ENCODE peak calls at places on chromosomes 4 and X, in five cellular contexts. One of them, this sample, is unnamed.

GRCh38 chrX:65516756-65517155 is 17.8 kb downstream of the LAS1L start:
- DNase-seq in MM.1S: no peak
- DNase-seq in stomach: no peak
- DNase-seq in sigmoid colon: no peak
- DNase-seq in IMR-90: no peak
- DNase-seq in this sample: no peak

GRCh38 chrX:71859637-71860036 is 51.0 kb upstream of the NHSL2 start:
- DNase-seq in MM.1S: peak
- DNase-seq in stomach: no peak
- DNase-seq in sigmoid colon: no peak
- DNase-seq in IMR-90: peak
- DNase-seq in this sample: peak

GRCh38 chrX:69221239-69222102 is 56.2 kb upstream of the PJA1 start:
- DNase-seq in MM.1S: no peak
- DNase-seq in stomach: no peak
- DNase-seq in sigmoid colon: peak
- DNase-seq in IMR-90: no peak
- DNase-seq in this sample: no peak

GRCh38 chr4:113633467-113633866 is 128.1 kb downstream of the CAMK2D start:
- DNase-seq in MM.1S: no peak
- DNase-seq in stomach: no peak
- DNase-seq in sigmoid colon: no peak
- DNase-seq in IMR-90: no peak
- DNase-seq in this sample: no peak

GRCh38 chr4:187077749-187078148 is 354.1 kb upstream of the FAT1 start:
- DNase-seq in MM.1S: no peak
- DNase-seq in stomach: no peak
- DNase-seq in sigmoid colon: no peak
- DNase-seq in IMR-90: no peak
- DNase-seq in this sample: no peak

GRCh38 chr4:14856076-14856926 is 146.0 kb upstream of the CPEB2 start:
- DNase-seq in MM.1S: no peak
- DNase-seq in stomach: peak
- DNase-seq in sigmoid colon: peak
- DNase-seq in IMR-90: peak
- DNase-seq in this sample: peak

GRCh38 chr4:133467290-133467947 is 318.3 kb downstream of the PCDH10 start:
- DNase-seq in MM.1S: no peak
- DNase-seq in stomach: no peak
- DNase-seq in sigmoid colon: no peak
- DNase-seq in IMR-90: no peak
- DNase-seq in this sample: no peak

GRCh38 chrX:24928114-24928513 is 87.7 kb downstream of the ARX start:
- DNase-seq in MM.1S: no peak
- DNase-seq in stomach: no peak
- DNase-seq in sigmoid colon: no peak
- DNase-seq in IMR-90: no peak
- DNase-seq in this sample: no peak

GRCh38 chrX:46704767-46705386 is 54.0 kb downstream of the SLC9A7 start:
- DNase-seq in MM.1S: no peak
- DNase-seq in stomach: no peak
- DNase-seq in sigmoid colon: no peak
- DNase-seq in IMR-90: peak
- DNase-seq in this sample: no peak

GRCh38 chr4:17117746-17118145 is 219.3 kb upstream of the LDB2 start:
- DNase-seq in MM.1S: no peak
- DNase-seq in stomach: no peak
- DNase-seq in sigmoid colon: no peak
- DNase-seq in IMR-90: peak
- DNase-seq in this sample: no peak

GRCh38 chr4:105457997-105458396 is 15.9 kb downstream of the PPA2 start:
- DNase-seq in MM.1S: no peak
- DNase-seq in stomach: no peak
- DNase-seq in sigmoid colon: no peak
- DNase-seq in IMR-90: peak
- DNase-seq in this sample: no peak

GRCh38 chr4:173883821-173884220 is 353.8 kb upstream of the HAND2 start:
- DNase-seq in MM.1S: no peak
- DNase-seq in stomach: no peak
- DNase-seq in sigmoid colon: no peak
- DNase-seq in IMR-90: peak
- DNase-seq in this sample: no peak

GRCh38 chr4:92646826-92647225 is 343.1 kb downstream of the GRID2 start:
- DNase-seq in MM.1S: no peak
- DNase-seq in stomach: no peak
- DNase-seq in sigmoid colon: no peak
- DNase-seq in IMR-90: no peak
- DNase-seq in this sample: no peak

GRCh38 chrX:21985332-21985777 is 44.8 kb downstream of the SMS start:
- DNase-seq in MM.1S: peak
- DNase-seq in stomach: peak
- DNase-seq in sigmoid colon: peak
- DNase-seq in IMR-90: peak
- DNase-seq in this sample: peak

GRCh38 chrX:150084474-150085229 is 146.4 kb upstream of the EOLA2 start:
- DNase-seq in MM.1S: no peak
- DNase-seq in stomach: no peak
- DNase-seq in sigmoid colon: no peak
- DNase-seq in IMR-90: peak
- DNase-seq in this sample: no peak

GRCh38 chr4:74623041-74623440 is 171.3 kb downstream of the BTC start:
- DNase-seq in MM.1S: peak
- DNase-seq in stomach: no peak
- DNase-seq in sigmoid colon: no peak
- DNase-seq in IMR-90: peak
- DNase-seq in this sample: no peak

GRCh38 chrX:67917412-67918010 is 373.7 kb downstream of the AR start:
- DNase-seq in MM.1S: no peak
- DNase-seq in stomach: no peak
- DNase-seq in sigmoid colon: no peak
- DNase-seq in IMR-90: no peak
- DNase-seq in this sample: no peak

GRCh38 chrX:129772796-129773431 is 6.8 kb upstream of the SASH3 start:
- DNase-seq in MM.1S: peak
- DNase-seq in stomach: peak
- DNase-seq in sigmoid colon: peak
- DNase-seq in IMR-90: no peak
- DNase-seq in this sample: peak

GRCh38 chrX:12958059-12958458 is 16.9 kb upstream of the TMSB4X start:
- DNase-seq in MM.1S: no peak
- DNase-seq in stomach: no peak
- DNase-seq in sigmoid colon: no peak
- DNase-seq in IMR-90: no peak
- DNase-seq in this sample: no peak

GRCh38 chr4:94595880-94596483 is 144.2 kb downstream of the PDLIM5 start:
- DNase-seq in MM.1S: peak
- DNase-seq in stomach: no peak
- DNase-seq in sigmoid colon: no peak
- DNase-seq in IMR-90: peak
- DNase-seq in this sample: no peak

GRCh38 chr4:40688446-40689095 is 58.9 kb upstream of the RBM47 start:
- DNase-seq in MM.1S: no peak
- DNase-seq in stomach: no peak
- DNase-seq in sigmoid colon: no peak
- DNase-seq in IMR-90: no peak
- DNase-seq in this sample: no peak

GRCh38 chr4:25861422-25861926 is 1.3 kb downstream of the SEL1L3 start:
- DNase-seq in MM.1S: peak
- DNase-seq in stomach: no peak
- DNase-seq in sigmoid colon: no peak
- DNase-seq in IMR-90: peak
- DNase-seq in this sample: no peak

GRCh38 chrX:64206556-64207162 is 1.2 kb upstream of the AMER1 start:
- DNase-seq in MM.1S: peak
- DNase-seq in stomach: no peak
- DNase-seq in sigmoid colon: peak
- DNase-seq in IMR-90: peak
- DNase-seq in this sample: no peak

DNA sequence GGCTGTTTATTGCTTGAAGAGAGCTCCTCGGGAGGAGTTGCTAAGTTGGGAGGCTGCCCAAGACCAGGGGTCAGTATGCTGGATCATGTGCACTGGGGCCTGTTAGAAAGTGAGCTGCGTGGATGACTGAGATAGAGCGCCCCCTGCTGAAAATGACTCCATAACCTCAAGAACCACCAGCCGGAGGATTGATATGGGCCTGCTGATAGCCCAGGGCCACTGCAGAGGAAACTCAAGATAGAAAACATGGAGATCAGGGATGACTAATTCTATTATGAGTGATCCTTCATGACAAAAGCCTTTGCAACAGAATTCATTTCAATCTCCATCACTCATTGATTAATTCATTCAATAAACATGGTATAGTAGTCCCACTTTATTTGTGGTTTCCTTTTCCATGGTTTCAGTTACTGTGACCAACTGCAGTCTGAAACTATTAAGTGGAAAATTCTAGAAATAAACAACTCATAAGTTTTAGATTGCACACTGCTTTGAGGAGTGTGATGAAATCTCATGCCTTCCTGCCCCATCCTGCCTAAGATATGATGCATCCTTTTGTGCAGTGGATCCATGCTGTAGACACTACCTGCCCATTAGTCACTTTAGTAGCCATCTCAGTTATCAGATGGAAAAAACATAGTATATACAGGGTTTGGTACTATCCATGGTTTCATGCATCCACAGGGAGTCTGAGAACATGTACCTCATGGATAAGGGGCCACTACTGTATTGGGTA is 126.7 kb upstream of the MBNL3 start:
- DNase-seq in MM.1S: peak
- DNase-seq in stomach: peak
- DNase-seq in sigmoid colon: no peak
- DNase-seq in IMR-90: peak
- DNase-seq in this sample: peak
- H3K27ac ChIP-seq in MM.1S: no peak
- H3K27ac ChIP-seq in stomach: no peak
- H3K27ac ChIP-seq in sigmoid colon: no peak
- H3K27ac ChIP-seq in IMR-90: no peak
- H3K27ac ChIP-seq in this sample: no peak

GRCh38 chrX:153463031-153463430 is 7.3 kb downstream of the HAUS7 start:
- DNase-seq in MM.1S: no peak
- DNase-seq in stomach: no peak
- DNase-seq in sigmoid colon: no peak
- DNase-seq in IMR-90: no peak
- DNase-seq in this sample: no peak

GRCh38 chrX:153459976-153460375 is 10.4 kb downstream of the HAUS7 start:
- DNase-seq in MM.1S: no peak
- DNase-seq in stomach: no peak
- DNase-seq in sigmoid colon: no peak
- DNase-seq in IMR-90: peak
- DNase-seq in this sample: no peak

GRCh38 chrX:153462291-153462690 is 8.1 kb downstream of the HAUS7 start:
- DNase-seq in MM.1S: no peak
- DNase-seq in stomach: no peak
- DNase-seq in sigmoid colon: no peak
- DNase-seq in IMR-90: no peak
- DNase-seq in this sample: no peak

GRCh38 chrX:153463556-153463955 is 6.8 kb downstream of the HAUS7 start:
- DNase-seq in MM.1S: no peak
- DNase-seq in stomach: no peak
- DNase-seq in sigmoid colon: no peak
- DNase-seq in IMR-90: no peak
- DNase-seq in this sample: no peak

DNA sequence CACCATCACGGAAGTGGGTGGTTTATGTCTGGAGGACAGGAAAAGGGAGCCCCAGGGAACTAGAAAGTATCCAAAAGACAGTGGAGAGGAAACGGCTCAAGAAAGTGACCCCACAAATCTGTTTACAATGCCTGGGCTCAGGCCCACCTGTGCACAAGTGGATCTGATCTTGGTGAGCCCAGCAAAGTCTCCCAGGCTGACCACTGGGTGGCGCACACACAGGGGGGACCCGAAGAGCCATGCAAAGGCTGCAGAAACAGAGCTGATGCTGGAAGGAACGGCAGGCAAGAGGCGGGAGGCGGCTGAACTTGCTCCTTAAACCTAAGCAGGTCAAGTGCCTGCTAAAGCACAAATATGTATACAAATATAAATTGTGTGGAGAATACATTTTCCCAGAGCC is 9.6 kb downstream of the HAUS7 start:
- DNase-seq in MM.1S: peak
- DNase-seq in stomach: peak
- DNase-seq in sigmoid colon: no peak
- DNase-seq in IMR-90: peak
- DNase-seq in this sample: no peak
- TF ChIP-seq CTCF in MM.1S: peak
- TF ChIP-seq CTCF in stomach: no peak
- TF ChIP-seq CTCF in sigmoid colon: peak
- TF ChIP-seq CTCF in IMR-90: peak
- TF ChIP-seq CTCF in this sample: peak

GRCh38 chr4:706834-707598 is 1.4 kb downstream of the PCGF3 start:
- DNase-seq in MM.1S: no peak
- DNase-seq in stomach: no peak
- DNase-seq in sigmoid colon: peak
- DNase-seq in IMR-90: no peak
- DNase-seq in this sample: no peak
- H3K4me3 ChIP-seq in MM.1S: no peak
- H3K4me3 ChIP-seq in stomach: peak
- H3K4me3 ChIP-seq in sigmoid colon: peak
- H3K4me3 ChIP-seq in IMR-90: peak
- H3K4me3 ChIP-seq in this sample: peak

GRCh38 chr4:7256989-7257810 is 64.9 kb downstream of the SORCS2 start:
- DNase-seq in MM.1S: no peak
- DNase-seq in stomach: no peak
- DNase-seq in sigmoid colon: peak
- DNase-seq in IMR-90: no peak
- DNase-seq in this sample: no peak

GRCh38 chr4:7253806-7254205 is 61.5 kb downstream of the SORCS2 start:
- DNase-seq in MM.1S: no peak
- DNase-seq in stomach: no peak
- DNase-seq in sigmoid colon: no peak
- DNase-seq in IMR-90: no peak
- DNase-seq in this sample: no peak

GRCh38 chr4:7254736-7255487 is 62.6 kb downstream of the SORCS2 start:
- DNase-seq in MM.1S: no peak
- DNase-seq in stomach: no peak
- DNase-seq in sigmoid colon: no peak
- DNase-seq in IMR-90: no peak
- DNase-seq in this sample: no peak

GRCh38 chr4:7255996-7256395 is 63.7 kb downstream of the SORCS2 start:
- DNase-seq in MM.1S: no peak
- DNase-seq in stomach: no peak
- DNase-seq in sigmoid colon: no peak
- DNase-seq in IMR-90: no peak
- DNase-seq in this sample: no peak

DNA sequence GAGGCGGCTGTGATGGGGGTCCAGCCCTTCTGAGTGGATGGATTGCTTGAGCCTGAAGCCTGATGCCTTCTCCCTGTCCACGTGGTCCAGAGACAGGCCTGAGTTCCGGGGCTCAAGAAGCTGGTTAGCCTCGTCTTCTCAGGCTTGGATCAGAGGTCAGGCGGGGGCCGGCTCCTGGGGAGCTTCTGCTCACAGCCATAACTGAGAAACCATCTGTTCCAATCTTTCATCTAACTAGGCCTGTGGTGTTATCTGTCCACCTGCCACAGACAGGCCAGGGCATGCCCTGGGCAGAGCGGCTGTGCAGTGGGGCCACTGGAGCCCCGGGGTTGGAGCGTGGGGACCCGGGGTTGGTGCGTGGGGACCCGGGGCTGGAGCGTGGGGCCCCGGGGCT is 63.1 kb downstream of the SORCS2 start:
- DNase-seq in MM.1S: no peak
- DNase-seq in stomach: no peak
- DNase-seq in sigmoid colon: no peak
- DNase-seq in IMR-90: no peak
- DNase-seq in this sample: no peak
- H3K27ac ChIP-seq in MM.1S: no peak
- H3K27ac ChIP-seq in stomach: no peak
- H3K27ac ChIP-seq in sigmoid colon: no peak
- H3K27ac ChIP-seq in IMR-90: no peak
- H3K27ac ChIP-seq in this sample: no peak

This sample was measured in lung.